ENCODE peak calls at places on chromosome 14, in six cellular contexts. L is HuH-7, B is right atrium auricular region, N is retinal pigment epithelial cell, H is amniotic stem cell, J is GM13976. A is an unnamed sample.

GRCh38 chr14:63747836-63748235 is 20.0 kb upstream of the SGPP1 start:
- DNase-seq in L (no peak), B (no peak), N (no peak), H (no peak), J (peak; percentile 49), A (no peak)

GRCh38 chr14:85599939-85600338 is 70.0 kb downstream of the FLRT2 start:
- DNase-seq in L (no peak), B (no peak), N (no peak), H (no peak), J (no peak), A (peak; percentile 16)

GRCh38 chr14:29222671-29223268 is 456.2 kb downstream of the FOXG1 start:
- DNase-seq in L (peak; percentile 2), B (no peak), N (peak; percentile 24), H (peak; percentile 31), J (no peak), A (peak; percentile 41)

GRCh38 chr14:64686216-64686615 is 18.0 kb upstream of the PLEKHG3 start:
- DNase-seq in L (no peak), B (no peak), N (no peak), H (no peak), J (no peak), A (no peak)

GRCh38 chr14:81474156-81474492 is 59.5 kb downstream of the SEL1L start:
- DNase-seq in L (no peak), B (no peak), N (no peak), H (no peak), J (peak; percentile 52), A (no peak)

GRCh38 chr14:70652871-70653270 is 11.2 kb downstream of the TTC9 start:
- DNase-seq in L (no peak), B (no peak), N (no peak), H (no peak), J (no peak), A (no peak)

GRCh38 chr14:60965402-60965801 is 15.5 kb downstream of the TRMT5 start:
- DNase-seq in L (no peak), B (no peak), N (no peak), H (peak; percentile 29), J (no peak), A (no peak)

GRCh38 chr14:92997343-92998061 is 74.6 kb downstream of the CHGA start:
- DNase-seq in L (no peak), B (no peak), N (no peak), H (no peak), J (no peak), A (no peak)

GRCh38 chr14:106556665-106557289 is 1030.4 kb downstream of the TMEM121 start:
- DNase-seq in L (no peak), B (no peak), N (no peak), H (no peak), J (peak; percentile 37), A (peak; percentile 1)

GRCh38 chr14:84579292-84579691 is 950.7 kb upstream of the FLRT2 start:
- DNase-seq in L (peak; percentile 1), B (no peak), N (no peak), H (no peak), J (no peak), A (no peak)

GRCh38 chr14:51534623-51535022 is 117.1 kb upstream of the FRMD6 start:
- DNase-seq in L (peak; percentile 20), B (no peak), N (no peak), H (no peak), J (no peak), A (peak; percentile 85)

GRCh38 chr14:66228267-66228970 is 257.8 kb upstream of the CCDC196 start:
- DNase-seq in L (no peak), B (no peak), N (no peak), H (no peak), J (no peak), A (no peak)

GRCh38 chr14:52266179-52266578 is 1.3 kb upstream of the PTGDR start:
- DNase-seq in L (no peak), B (peak; percentile 81), N (peak; percentile 30), H (no peak), J (no peak), A (no peak)

GRCh38 chr14:30440986-30441385 is 118.0 kb upstream of the G2E3 start:
- DNase-seq in L (no peak), B (no peak), N (no peak), H (no peak), J (no peak), A (no peak)

GRCh38 chr14:97164014-97164413 is 366.8 kb downstream of the VRK1 start:
- DNase-seq in L (no peak), B (no peak), N (no peak), H (no peak), J (no peak), A (no peak)

GRCh38 chr14:60111732-60112131 is 20.0 kb downstream of the PCNX4 start:
- DNase-seq in L (no peak), B (no peak), N (no peak), H (no peak), J (peak; percentile 34), A (no peak)

GRCh38 chr14:99422220-99423010 is 58.2 kb downstream of the SETD3 start:
- DNase-seq in L (no peak), B (no peak), N (no peak), H (no peak), J (no peak), A (no peak)

GRCh38 chr14:41607119-41607785 is 576 bp downstream of the LRFN5 start:
- DNase-seq in L (peak; percentile 2), B (no peak), N (no peak), H (no peak), J (peak; percentile 27), A (no peak)

GRCh38 chr14:105879503-105879866 is 353.1 kb downstream of the TMEM121 start:
- DNase-seq in L (no peak), B (no peak), N (no peak), H (no peak), J (no peak), A (no peak)

GRCh38 chr14:90439874-90440442 is 43.1 kb downstream of the CALM1 start:
- DNase-seq in L (no peak), B (no peak), N (no peak), H (no peak), J (no peak), A (no peak)

GRCh38 chr14:67557118-67557517 is 24.0 kb downstream of the PLEKHH1 start:
- DNase-seq in L (no peak), B (no peak), N (no peak), H (no peak), J (no peak), A (no peak)

GRCh38 chr14:100384819-100385813 is 62.0 kb downstream of the SLC25A47 start:
- DNase-seq in L (no peak), B (no peak), N (no peak), H (peak; percentile 17), J (no peak), A (no peak)

GRCh38 chr14:58637040-58637390 is 747 bp upstream of the DACT1 start:
- DNase-seq in L (no peak), B (peak; percentile 84), N (peak; percentile 46), H (peak; percentile 56), J (no peak), A (no peak)

GRCh38 chr14:47040490-47040889 is 388.9 kb upstream of the RPL10L start:
- DNase-seq in L (peak; percentile 4), B (no peak), N (peak; percentile 33), H (no peak), J (no peak), A (peak; percentile 2)

GRCh38 chr14:65772901-65773574 is 360.5 kb downstream of the FUT8 start:
- DNase-seq in L (no peak), B (no peak), N (no peak), H (no peak), J (no peak), A (no peak)